ENCODE peak calls at places on chromosomes 3 and 15, in seven cellular contexts. R is neuronal stem cell, I is GM23338, A is right atrium auricular region, H is GM12878, M is cardiac muscle cell, U is substantia nigra. O is an unnamed sample.

GRCh38 chr3:17845026-17845425 is 102.6 kb upstream of the TBC1D5 start:
- DNase-seq in U (no peak), H (no peak), M (peak; percentile 51), R (no peak), A (no peak), I (no peak), O (no peak)

GRCh38 chr15:70523192-70523591 is 240.2 kb downstream of the UACA start:
- DNase-seq in I (no peak), M (no peak), R (no peak), A (no peak), H (no peak), U (no peak), O (no peak)

GRCh38 chr15:89149501-89150101 is 61.3 kb downstream of the ABHD2 start:
- DNase-seq in H (no peak), A (no peak), M (no peak), U (no peak), R (no peak), I (no peak), O (peak; percentile 72)

GRCh38 chr3:56316944-56317343 is 151.3 kb downstream of the ERC2 start:
- DNase-seq in U (no peak), I (no peak), M (no peak), H (no peak), A (no peak), R (no peak), O (no peak)

GRCh38 chr3:186930639-186931486 is 537 bp downstream of the ST6GAL1 start:
- DNase-seq in I (peak; percentile 94), H (peak; percentile 52), R (peak; percentile 63), M (peak; percentile 63), U (peak; percentile 17), A (no peak), O (peak; percentile 92)

GRCh38 chr15:95296626-95297025 is 1033.9 kb upstream of the NR2F2 start:
- DNase-seq in M (no peak), I (no peak), R (no peak), A (no peak), U (no peak), H (no peak), O (no peak)

GRCh38 chr3:126573492-126574117 is 14.9 kb upstream of the C3orf22 start:
- DNase-seq in U (no peak), I (no peak), R (no peak), M (no peak), H (no peak), A (no peak), O (peak; percentile 16)

GRCh38 chr15:55361048-55361447 is 42.0 kb downstream of the PIGB start:
- DNase-seq in H (no peak), U (no peak), I (no peak), A (no peak), M (no peak), R (no peak), O (no peak)

GRCh38 chr3:9503283-9503682 is 50.3 kb downstream of the LHFPL4 start:
- DNase-seq in I (peak; percentile 96), A (peak; percentile 75), U (peak; percentile 55), H (peak; percentile 21), R (peak; percentile 85), M (peak; percentile 77), O (no peak)

GRCh38 chr3:143185401-143185800 is 65.8 kb downstream of the CHST2 start:
- DNase-seq in U (no peak), H (no peak), M (no peak), A (no peak), I (no peak), R (no peak), O (no peak)

GRCh38 chr3:15861163-15861562 is 63.4 kb upstream of the ANKRD28 start:
- DNase-seq in U (no peak), H (no peak), I (no peak), A (no peak), M (no peak), R (no peak), O (no peak)

GRCh38 chr15:73244333-73244732 is 124.4 kb downstream of the HCN4 start:
- DNase-seq in M (no peak), U (no peak), H (no peak), A (no peak), R (no peak), I (peak; percentile 76), O (no peak)

GRCh38 chr3:44045476-44046275 is 196.0 kb upstream of the TOPAZ1 start:
- DNase-seq in H (peak; percentile 98), M (no peak), U (no peak), I (no peak), A (peak; percentile 53), R (no peak), O (no peak)

GRCh38 chr3:156677536-156677935 is 3.1 kb downstream of the TIPARP start:
- DNase-seq in M (no peak), A (no peak), R (no peak), U (no peak), H (no peak), I (no peak), O (no peak)
- H3K27ac ChIP-seq in M (no peak overlapping the region), A (peak overlapping the region; percentile 99), R (no peak overlapping the region), U (no peak overlapping the region), H (no peak overlapping the region), I (no peak overlapping the region), O (no peak overlapping the region)

GRCh38 chr3:105355355-105356063 is 11.2 kb upstream of the ALCAM start:
- DNase-seq in A (no peak), U (no peak), I (no peak), H (no peak), R (no peak), M (no peak), O (no peak)
- H3K27ac ChIP-seq in A (no peak overlapping the region), U (no peak overlapping the region), I (no peak overlapping the region), H (no peak overlapping the region), R (no peak overlapping the region), M (no peak overlapping the region), O (no peak overlapping the region)

GRCh38 chr3:194322701-194323174 is 28.4 kb downstream of the CPN2 start:
- DNase-seq in R (no peak), I (no peak), M (no peak), A (no peak), H (no peak), U (no peak), O (no peak)

GRCh38 chr3:194321666-194322640 is 29.2 kb downstream of the CPN2 start:
- DNase-seq in I (no peak), R (no peak), U (no peak), M (no peak), H (no peak), A (no peak), O (no peak)

GRCh38 chr3:194318511-194319161 is 32.5 kb downstream of the CPN2 start:
- DNase-seq in H (no peak), M (no peak), U (no peak), A (no peak), R (no peak), I (peak; percentile 41), O (no peak)

GRCh38 chr3:194320744-194321243 is 30.3 kb downstream of the CPN2 start:
- DNase-seq in M (no peak), A (no peak), R (no peak), U (no peak), I (no peak), H (no peak), O (no peak)

GRCh38 chr3:194320100-194320499 is 31.0 kb downstream of the CPN2 start:
- DNase-seq in R (no peak), H (no peak), A (no peak), I (no peak), U (no peak), M (no peak), O (no peak)
- H3K27ac ChIP-seq in R (no peak overlapping the region), H (no peak overlapping the region), A (no peak overlapping the region), I (no peak overlapping the region), U (no peak overlapping the region), M (no peak overlapping the region), O (no peak overlapping the region)

GRCh38 chr3:190121061-190121765 is 516 bp upstream of the P3H2 start:
- DNase-seq in H (no peak), R (no peak), A (no peak), M (no peak), U (no peak), I (no peak), O (no peak)
- H3K27ac ChIP-seq in H (no peak overlapping the region), R (no peak overlapping the region), A (peak overlapping the region; percentile 77), M (peak overlapping the region; percentile 85), U (peak overlapping the region; percentile 77), I (no peak overlapping the region), O (peak overlapping the region; percentile 86)